ENCODE peak calls at places on chromosome 14, in eight cellular contexts. A is astrocyte, B is HCT116, P is IMR-90, J is neural progenitor cell, C is DND-41, Z is hepatocyte, N is GM23338. X is an unnamed sample.

GRCh38 chr14:63713765-63714164 is 14.1 kb downstream of the SGPP1 start:
- DNase-seq in A (peak), B (peak), P (peak), J (no peak), C (no peak), Z (no peak), N (no peak), X (peak)

GRCh38 chr14:22471545-22472121 is 117.4 kb downstream of the DAD1 start:
- DNase-seq in A (peak), B (peak), P (peak), J (peak), C (no peak), Z (peak), N (peak), X (peak)

GRCh38 chr14:39431416-39432178 is 636 bp downstream of the FBXO33 start:
- DNase-seq in A (no peak), B (peak), P (peak), J (peak), C (peak), Z (peak), N (peak), X (peak)

GRCh38 chr14:104106471-104106991 is 21.0 kb downstream of the ASPG start:
- DNase-seq in A (no peak), B (no peak), P (no peak), J (no peak), C (no peak), Z (no peak), N (no peak), X (no peak)

GRCh38 chr14:32458720-32459119 is 129.6 kb downstream of the AKAP6 start:
- DNase-seq in A (no peak), B (no peak), P (no peak), J (no peak), C (no peak), Z (no peak), N (no peak), X (no peak)

GRCh38 chr14:97655169-97655948 is 858.2 kb downstream of the VRK1 start:
- DNase-seq in A (no peak), B (no peak), P (no peak), J (peak), C (peak), Z (peak), N (peak), X (no peak)

GRCh38 chr14:99821519-99822165 is 28.4 kb downstream of the EML1 start:
- DNase-seq in A (peak), B (no peak), P (peak), J (no peak), C (peak), Z (peak), N (no peak), X (peak)

GRCh38 chr14:20657216-20658211 is 16.0 kb upstream of the OR6S1 start:
- DNase-seq in A (no peak), B (peak), P (peak), J (peak), C (no peak), Z (peak), N (peak), X (peak)

GRCh38 chr14:51597511-51597920 is 54.2 kb upstream of the FRMD6 start:
- DNase-seq in A (peak), B (no peak), P (peak), J (no peak), C (no peak), Z (no peak), N (no peak), X (no peak)

GRCh38 chr14:39109893-39110715 is 4.0 kb upstream of the GEMIN2 start:
- DNase-seq in A (no peak), B (no peak), P (no peak), J (no peak), C (no peak), Z (no peak), N (no peak), X (no peak)

GRCh38 chr14:65071544-65071943 is 30.8 kb downstream of the MAX start:
- DNase-seq in A (no peak), B (no peak), P (no peak), J (no peak), C (no peak), Z (no peak), N (no peak), X (no peak)

GRCh38 chr14:72679591-72680151 is 214.2 kb downstream of the DPF3 start:
- DNase-seq in A (no peak), B (no peak), P (peak), J (peak), C (no peak), Z (no peak), N (peak), X (no peak)

GRCh38 chr14:65080954-65081747 is 21.2 kb downstream of the MAX start:
- DNase-seq in A (no peak), B (no peak), P (peak), J (no peak), C (no peak), Z (peak), N (no peak), X (no peak)

GRCh38 chr14:99615497-99616245 is 11.7 kb upstream of the CCDC85C start:
- DNase-seq in A (no peak), B (no peak), P (no peak), J (no peak), C (no peak), Z (no peak), N (no peak), X (no peak)

GRCh38 chr14:103626150-103626850 is 2.7 kb upstream of the KLC1 start:
- DNase-seq in A (no peak), B (no peak), P (no peak), J (no peak), C (peak), Z (no peak), N (no peak), X (no peak)

GRCh38 chr14:99146991-99147740 is 124.8 kb downstream of the BCL11B start:
- DNase-seq in A (no peak), B (no peak), P (no peak), J (no peak), C (no peak), Z (no peak), N (no peak), X (no peak)

GRCh38 chr14:99655521-99655920 is 10.6 kb downstream of the HHIPL1 start:
- DNase-seq in A (peak), B (no peak), P (peak), J (no peak), C (no peak), Z (no peak), N (no peak), X (no peak)

GRCh38 chr14:94366146-94366887 is 22.1 kb downstream of the SERPINA1 start:
- DNase-seq in A (no peak), B (no peak), P (no peak), J (no peak), C (no peak), Z (no peak), N (no peak), X (no peak)

GRCh38 chr14:76876076-76876475 is 49.9 kb downstream of the LRRC74A start:
- DNase-seq in A (peak), B (peak), P (peak), J (peak), C (peak), Z (peak), N (peak), X (peak)

GRCh38 chr14:51716610-51717009 is 64.9 kb downstream of the FRMD6 start:
- DNase-seq in A (peak), B (no peak), P (peak), J (no peak), C (no peak), Z (no peak), N (no peak), X (peak)

GRCh38 chr14:75981426-75981825 is 369 bp downstream of the TGFB3 start:
- DNase-seq in A (no peak), B (no peak), P (no peak), J (peak), C (peak), Z (peak), N (peak), X (no peak)

GRCh38 chr14:99241314-99242035 is 30.5 kb downstream of the BCL11B start:
- DNase-seq in A (no peak), B (no peak), P (no peak), J (no peak), C (no peak), Z (no peak), N (no peak), X (no peak)

GRCh38 chr14:45698462-45699134 is 445.6 kb upstream of the MIS18BP1 start:
- DNase-seq in A (no peak), B (no peak), P (no peak), J (no peak), C (no peak), Z (peak), N (no peak), X (peak)

GRCh38 chr14:103867020-103867419 is 19.6 kb upstream of the PPP1R13B start:
- DNase-seq in A (no peak), B (no peak), P (no peak), J (no peak), C (no peak), Z (no peak), N (no peak), X (no peak)

GRCh38 chr14:103104654-103105511 is 10.4 kb downstream of the EXOC3L4 start:
- DNase-seq in A (peak), B (no peak), P (peak), J (peak), C (peak), Z (peak), N (peak), X (peak)

GRCh38 chr14:104676130-104676693 is 13.2 kb upstream of the INF2 start:
- DNase-seq in A (no peak), B (no peak), P (no peak), J (no peak), C (no peak), Z (no peak), N (no peak), X (no peak)

GRCh38 chr14:100012478-100012925 is 52.7 kb upstream of the EVL start:
- DNase-seq in A (peak), B (no peak), P (peak), J (no peak), C (peak), Z (no peak), N (no peak), X (peak)

GRCh38 chr14:65783101-65783500 is 370.6 kb downstream of the FUT8 start:
- DNase-seq in A (no peak), B (no peak), P (no peak), J (no peak), C (no peak), Z (no peak), N (no peak), X (no peak)

GRCh38 chr14:104788873-104789663 is 6.5 kb downstream of the AKT1 start:
- DNase-seq in A (no peak), B (no peak), P (no peak), J (no peak), C (no peak), Z (no peak), N (no peak), X (no peak)

GRCh38 chr14:60178164-60178563 is 13.0 kb upstream of the DHRS7 start:
- DNase-seq in A (no peak), B (no peak), P (no peak), J (no peak), C (no peak), Z (no peak), N (no peak), X (no peak)

GRCh38 chr14:95038521-95039250 is 118.6 kb downstream of the DICER1 start:
- DNase-seq in A (no peak), B (no peak), P (no peak), J (no peak), C (no peak), Z (no peak), N (no peak), X (no peak)

DNA sequence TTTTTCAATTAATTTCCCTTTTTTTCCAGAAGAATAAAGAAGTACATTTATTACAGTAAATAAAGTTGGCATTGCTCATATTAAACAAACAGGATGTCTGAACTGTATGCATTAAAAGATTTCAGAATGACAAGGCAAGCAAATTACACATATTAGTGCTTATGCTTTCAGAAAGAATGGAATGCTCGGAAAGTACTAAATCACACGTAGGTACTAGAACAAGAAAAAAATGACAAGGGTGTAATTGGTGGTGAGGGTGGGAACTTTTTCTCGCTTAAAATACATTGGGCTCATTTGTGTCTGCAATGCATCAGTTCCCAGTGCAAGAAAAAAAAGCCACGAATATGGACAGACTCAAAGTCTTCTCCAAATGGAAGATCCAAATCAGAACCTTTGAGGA is 33.3 kb upstream of the HIF1A start:
- DNase-seq in A (peak), B (no peak), P (peak), J (no peak), C (no peak), Z (no peak), N (no peak), X (no peak)
- H2AFZ ChIP-seq in A (peak), B (peak), P (peak), J (peak), C (no peak), Z (no peak), N (peak), X (no peak)

GRCh38 chr14:92964124-92965109 is 41.5 kb downstream of the CHGA start:
- DNase-seq in A (no peak), B (no peak), P (no peak), J (no peak), C (no peak), Z (no peak), N (no peak), X (no peak)
- H3K4me2 ChIP-seq in A (peak), B (no peak), P (no peak), J (no peak), C (no peak), Z (no peak), N (no peak), X (no peak)

DNA sequence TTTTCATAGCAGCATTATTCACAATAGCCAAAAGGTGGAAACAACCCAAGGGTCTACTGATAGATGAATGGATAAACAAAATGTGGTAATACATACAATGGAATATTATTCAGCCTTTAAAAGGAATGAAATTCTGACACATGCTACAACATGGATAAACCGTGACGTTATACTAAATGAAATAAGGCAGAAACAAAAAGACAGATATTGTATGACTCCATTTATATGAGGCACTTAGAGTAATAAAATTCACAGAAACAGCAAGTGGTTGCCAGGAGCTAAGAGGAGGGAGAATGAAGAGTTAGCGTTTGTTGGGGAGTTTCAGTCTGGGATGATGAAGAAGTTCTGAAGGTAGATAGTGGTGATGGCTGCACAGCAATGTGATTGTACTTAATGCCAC is 76.6 kb downstream of the DCAF5 start:
- DNase-seq in A (no peak), B (no peak), P (no peak), J (no peak), C (no peak), Z (no peak), N (no peak), X (no peak)
- H2AFZ ChIP-seq in A (no peak), B (no peak), P (no peak), J (no peak), C (no peak), Z (no peak), N (no peak), X (no peak)

GRCh38 chr14:91414475-91415342 is 2.9 kb downstream of the CCDC88C start:
- DNase-seq in A (no peak), B (no peak), P (no peak), J (peak), C (no peak), Z (no peak), N (peak), X (no peak)
- H3K4me2 ChIP-seq in A (no peak), B (no peak), P (no peak), J (peak), C (peak), Z (peak), N (peak), X (no peak)

DNA sequence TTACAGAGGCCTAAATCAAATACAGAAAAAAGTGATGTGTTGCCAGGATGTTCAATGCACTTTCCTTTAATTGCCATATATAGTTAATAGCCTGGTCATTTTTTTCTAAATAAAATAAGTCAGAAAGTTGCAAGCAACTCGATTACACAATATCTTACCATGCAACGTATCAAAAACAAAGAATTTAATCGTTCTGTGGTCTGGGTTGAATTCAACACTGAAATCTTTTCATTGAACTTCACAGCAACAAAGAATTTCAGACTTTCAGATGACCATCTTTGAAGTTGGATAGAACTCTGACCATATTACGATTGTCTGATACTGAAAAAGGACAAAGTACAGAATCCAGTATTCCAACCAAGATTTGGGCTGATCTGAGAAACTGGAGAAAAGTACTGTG is 231.9 kb downstream of the SLC25A21 start:
- DNase-seq in A (peak), B (no peak), P (no peak), J (no peak), C (no peak), Z (no peak), N (no peak), X (no peak)
- H2AFZ ChIP-seq in A (no peak), B (no peak), P (no peak), J (no peak), C (no peak), Z (no peak), N (no peak), X (no peak)

GRCh38 chr14:23639048-23639890 is 3.1 kb downstream of the DHRS2 start:
- DNase-seq in A (no peak), B (no peak), P (no peak), J (no peak), C (no peak), Z (no peak), N (no peak), X (no peak)

GRCh38 chr14:23633160-23633701 is 2.9 kb upstream of the DHRS2 start:
- DNase-seq in A (no peak), B (no peak), P (no peak), J (peak), C (no peak), Z (peak), N (peak), X (no peak)

GRCh38 chr14:23638414-23639047 is 2.4 kb downstream of the DHRS2 start:
- DNase-seq in A (no peak), B (no peak), P (no peak), J (no peak), C (no peak), Z (no peak), N (no peak), X (peak)

GRCh38 chr14:23639891-23640523 is 3.8 kb downstream of the DHRS2 start:
- DNase-seq in A (no peak), B (no peak), P (no peak), J (no peak), C (no peak), Z (no peak), N (no peak), X (no peak)

GRCh38 chr14:23636317-23637211 is at the start of gene DHRS2:
- DNase-seq in A (no peak), B (peak), P (no peak), J (no peak), C (peak), Z (no peak), N (peak), X (no peak)
- H3K4me2 ChIP-seq in A (no peak), B (no peak), P (no peak), J (no peak), C (no peak), Z (no peak), N (no peak), X (no peak)

DNA sequence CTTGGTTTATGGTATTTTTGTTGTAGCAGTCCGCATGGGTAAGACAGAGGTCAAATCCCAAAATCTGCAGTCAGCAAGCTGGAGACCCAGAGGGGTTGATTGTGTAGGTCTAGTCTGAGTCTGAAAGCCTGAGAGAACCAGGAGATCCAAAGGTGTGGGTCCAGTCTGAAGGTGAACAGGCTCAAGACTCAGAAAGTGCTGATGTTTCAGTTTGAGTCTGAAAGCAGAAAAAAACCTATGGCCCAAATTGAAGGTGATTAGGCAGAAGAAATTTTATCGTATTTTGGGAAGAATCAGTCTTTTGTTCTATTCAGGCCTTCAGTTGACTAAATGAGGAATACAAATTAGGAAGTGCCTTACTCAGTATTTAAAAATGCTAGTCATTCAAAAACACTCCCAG is 807.8 kb upstream of the FOXG1 start:
- DNase-seq in A (no peak), B (no peak), P (no peak), J (no peak), C (no peak), Z (no peak), N (no peak), X (no peak)
- H2AFZ ChIP-seq in A (no peak), B (no peak), P (no peak), J (no peak), C (no peak), Z (no peak), N (no peak), X (no peak)

X was measured in mammary epithelial cell.